ENCODE peak calls at places on chromosome 21, in four cellular contexts. U is ovary, Z is A549, B is AG04450. D is an unnamed sample.

GRCh38 chr21:25343774-25344545 is 263.3 kb downstream of the MRPL39 start:
- DNase-seq in U (no peak), Z (no peak), B (no peak), D (no peak)

GRCh38 chr21:37430184-37430821 is 63.7 kb downstream of the DYRK1A start:
- DNase-seq in U (no peak), Z (no peak), B (no peak), D (peak; percentile 53)

GRCh38 chr21:24903954-24904635 is 703.2 kb downstream of the MRPL39 start:
- DNase-seq in U (no peak), Z (no peak), B (no peak), D (no peak)

GRCh38 chr21:33699277-33699676 is 57.0 kb downstream of the ITSN1 start:
- DNase-seq in U (no peak), Z (no peak), B (no peak), D (no peak)

GRCh38 chr21:32367158-32367557 is 25.7 kb downstream of the URB1 start:
- DNase-seq in U (no peak), Z (no peak), B (no peak), D (no peak)

GRCh38 chr21:32317726-32318125 is 19.1 kb downstream of the MRAP start:
- DNase-seq in U (no peak), Z (no peak), B (no peak), D (no peak)

GRCh38 chr21:28867401-28867800 is 125.3 kb downstream of the LTN1 start:
- DNase-seq in U (no peak), Z (no peak), B (no peak), D (no peak)

GRCh38 chr21:28516996-28517592 is 475.6 kb downstream of the LTN1 start:
- DNase-seq in U (peak; percentile 51), Z (peak; percentile 59), B (no peak), D (no peak)

GRCh38 chr21:32163386-32163785 is 115.5 kb downstream of the MIS18A start:
- DNase-seq in U (no peak), Z (no peak), B (no peak), D (no peak)

GRCh38 chr21:32348604-32349332 is 44.0 kb downstream of the URB1 start:
- DNase-seq in U (no peak), Z (no peak), B (no peak), D (peak; percentile 69)

GRCh38 chr21:25375675-25376074 is 231.6 kb downstream of the MRPL39 start:
- DNase-seq in U (no peak), Z (no peak), B (no peak), D (no peak)

GRCh38 chr21:45475797-45476570 is 66.3 kb downstream of the SLC19A1 start:
- DNase-seq in U (no peak), Z (no peak), B (no peak), D (no peak)

GRCh38 chr21:45478115-45478801 is 64.0 kb downstream of the SLC19A1 start:
- DNase-seq in U (peak; percentile 80), Z (peak; percentile 46), B (no peak), D (no peak)

GRCh38 chr21:45476582-45476981 is 65.7 kb downstream of the SLC19A1 start:
- DNase-seq in U (no peak), Z (no peak), B (no peak), D (no peak)

GRCh38 chr21:45478816-45479669 is 63.2 kb downstream of the SLC19A1 start:
- DNase-seq in U (no peak), Z (no peak), B (no peak), D (no peak)

DNA sequence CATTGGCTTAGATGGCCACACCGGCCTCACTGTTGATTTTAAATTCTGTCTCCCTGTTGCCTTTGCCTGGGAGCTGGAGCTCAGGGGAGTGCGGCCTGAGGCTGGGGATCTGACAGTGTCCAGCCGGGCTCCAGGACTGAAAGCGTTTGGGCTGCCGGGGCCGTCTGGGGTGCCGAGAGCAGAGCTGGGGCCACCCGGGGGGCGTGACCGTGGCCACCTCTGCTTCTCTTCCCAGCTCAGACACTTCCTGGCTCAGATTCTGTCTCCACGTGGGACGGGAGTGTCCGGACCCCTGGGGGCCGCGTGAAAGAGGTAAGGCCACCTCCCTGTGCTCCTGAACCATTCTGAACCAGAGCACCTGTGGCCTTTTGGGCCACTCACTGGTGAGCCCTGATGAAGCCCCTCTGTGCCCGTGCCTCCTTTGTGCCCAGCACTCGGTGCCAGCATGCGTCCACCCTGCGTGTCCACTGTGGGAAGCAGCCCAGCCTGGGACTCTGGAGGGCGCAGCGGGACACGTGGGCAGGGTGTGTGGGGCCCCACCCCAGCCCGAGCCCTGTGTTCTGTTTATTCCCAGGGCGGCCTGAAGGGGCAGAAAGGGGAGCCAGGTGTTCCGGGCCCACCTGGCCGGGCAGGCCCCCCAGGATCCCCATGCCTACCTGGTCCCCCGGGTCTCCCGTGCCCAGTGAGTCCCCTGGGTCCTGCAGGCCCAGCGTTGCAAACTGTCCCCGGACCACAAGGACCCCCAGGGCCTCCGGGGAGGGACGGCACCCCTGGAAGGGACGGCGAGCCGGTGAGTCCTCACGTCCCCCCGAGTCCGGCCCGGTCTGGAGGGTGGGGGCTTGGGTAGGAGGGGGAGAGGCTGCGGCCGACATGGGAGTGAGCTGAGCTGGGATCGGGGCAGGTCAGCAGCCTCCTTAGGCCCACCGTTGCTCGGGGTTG is 64.8 kb downstream of the SLC19A1 start:
- DNase-seq in U (no peak), Z (no peak), B (no peak), D (no peak)
- H3K27ac ChIP-seq in U (peak overlapping the region; percentile 56), Z (peak overlapping the region; percentile 40), B (no peak overlapping the region), D (no peak overlapping the region)

GRCh38 chr21:45291613-45292398 is 4.1 kb upstream of the POFUT2 start:
- DNase-seq in U (peak; percentile 69), Z (no peak), B (no peak), D (no peak)
- H3K27ac ChIP-seq in U (peak overlapping the region; percentile 97), Z (peak overlapping the region; percentile 88), B (no peak overlapping the region), D (no peak overlapping the region)

DNA sequence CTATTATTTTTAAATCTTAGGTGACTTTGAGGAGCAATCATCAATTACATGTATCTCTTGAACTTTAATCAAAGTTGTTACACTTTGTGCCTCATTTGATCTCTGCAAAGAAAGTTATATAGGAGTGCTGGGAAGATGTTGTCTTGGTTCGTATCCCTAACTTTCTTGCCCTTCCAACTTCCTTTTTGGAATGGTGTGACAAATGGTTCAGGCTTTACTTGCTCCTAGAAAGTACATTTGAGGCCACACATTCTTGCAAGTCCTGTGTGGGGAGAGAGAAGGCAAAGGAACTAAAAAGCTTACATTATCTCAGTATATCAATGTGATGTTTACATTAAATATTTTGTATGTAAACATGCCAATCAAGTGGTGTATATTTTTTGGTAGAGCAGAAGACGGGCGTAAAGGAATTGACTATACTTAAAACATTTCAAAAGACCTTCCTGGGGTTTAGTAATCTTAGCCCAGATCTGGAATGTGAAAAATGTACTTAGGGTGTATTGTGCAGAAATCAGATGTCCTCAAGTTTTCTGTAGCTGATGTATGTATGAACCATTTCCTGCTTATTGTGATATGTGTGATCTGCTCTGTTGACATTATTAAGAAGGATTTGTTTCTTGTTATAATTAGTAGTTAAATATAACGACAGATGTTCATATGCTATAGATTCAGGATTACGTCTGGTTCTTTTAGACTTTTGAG is 59.2 kb downstream of the USP25 start:
- DNase-seq in U (no peak), Z (no peak), B (no peak), D (no peak)
- H3K27ac ChIP-seq in U (no peak overlapping the region), Z (no peak overlapping the region), B (no peak overlapping the region), D (peak overlapping the region; percentile 80)

DNA sequence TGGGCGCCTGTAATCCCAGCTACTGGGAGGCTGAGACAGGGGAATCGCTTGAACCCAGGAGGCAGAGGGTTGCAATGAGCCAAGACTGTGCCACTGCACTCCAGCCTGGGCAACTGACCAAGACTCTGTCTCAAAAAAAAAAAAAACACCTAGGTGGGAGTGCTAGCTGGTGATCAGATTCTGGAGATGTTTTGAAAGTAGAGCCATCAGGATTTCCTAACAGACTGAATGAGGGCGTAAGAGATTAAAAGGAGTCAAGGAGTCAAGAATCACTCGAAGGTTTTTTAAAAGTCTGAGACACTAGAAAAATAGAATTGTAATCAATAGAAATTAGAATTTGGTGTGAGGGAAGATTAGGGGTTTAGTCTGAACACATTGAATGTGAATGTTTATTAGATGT is 73.8 kb downstream of the HSF2BP start:
- DNase-seq in U (no peak), Z (no peak), B (no peak), D (no peak)
- H3K27ac ChIP-seq in U (peak overlapping the region; percentile 21), Z (peak overlapping the region; percentile 96), B (peak overlapping the region; percentile 66), D (peak overlapping the region; percentile 99)

DNA sequence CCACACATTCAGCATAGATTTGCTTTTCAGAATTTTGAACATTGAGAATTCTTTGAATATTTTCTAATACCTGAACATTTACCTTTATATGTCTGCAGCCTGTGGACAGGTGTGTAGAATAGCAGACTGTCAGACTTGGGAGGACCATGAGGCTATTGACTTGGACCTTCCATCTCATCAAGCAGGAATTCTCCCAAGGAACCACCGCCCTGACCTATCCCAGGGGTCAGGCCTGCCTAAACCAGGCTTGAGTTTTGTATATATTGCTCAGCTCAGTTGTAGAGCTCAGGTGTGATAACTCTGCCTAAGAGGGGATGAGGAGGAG is 53.2 kb downstream of the RUNX1 start:
- DNase-seq in U (no peak), Z (no peak), B (no peak), D (no peak)
- H3K27ac ChIP-seq in U (no peak overlapping the region), Z (peak overlapping the region; percentile 34), B (no peak overlapping the region), D (no peak overlapping the region)

GRCh38 chr21:38813143-38813542 is 7.4 kb downstream of the ETS2 start:
- DNase-seq in U (no peak), Z (no peak), B (no peak), D (no peak)

GRCh38 chr21:38813554-38813953 is 7.8 kb downstream of the ETS2 start:
- DNase-seq in U (no peak), Z (no peak), B (no peak), D (no peak)

GRCh38 chr21:38816400-38816973 is 10.8 kb downstream of the ETS2 start:
- DNase-seq in U (no peak), Z (no peak), B (no peak), D (no peak)

GRCh38 chr21:38815060-38815405 is 9.3 kb downstream of the ETS2 start:
- DNase-seq in U (no peak), Z (no peak), B (no peak), D (no peak)

DNA sequence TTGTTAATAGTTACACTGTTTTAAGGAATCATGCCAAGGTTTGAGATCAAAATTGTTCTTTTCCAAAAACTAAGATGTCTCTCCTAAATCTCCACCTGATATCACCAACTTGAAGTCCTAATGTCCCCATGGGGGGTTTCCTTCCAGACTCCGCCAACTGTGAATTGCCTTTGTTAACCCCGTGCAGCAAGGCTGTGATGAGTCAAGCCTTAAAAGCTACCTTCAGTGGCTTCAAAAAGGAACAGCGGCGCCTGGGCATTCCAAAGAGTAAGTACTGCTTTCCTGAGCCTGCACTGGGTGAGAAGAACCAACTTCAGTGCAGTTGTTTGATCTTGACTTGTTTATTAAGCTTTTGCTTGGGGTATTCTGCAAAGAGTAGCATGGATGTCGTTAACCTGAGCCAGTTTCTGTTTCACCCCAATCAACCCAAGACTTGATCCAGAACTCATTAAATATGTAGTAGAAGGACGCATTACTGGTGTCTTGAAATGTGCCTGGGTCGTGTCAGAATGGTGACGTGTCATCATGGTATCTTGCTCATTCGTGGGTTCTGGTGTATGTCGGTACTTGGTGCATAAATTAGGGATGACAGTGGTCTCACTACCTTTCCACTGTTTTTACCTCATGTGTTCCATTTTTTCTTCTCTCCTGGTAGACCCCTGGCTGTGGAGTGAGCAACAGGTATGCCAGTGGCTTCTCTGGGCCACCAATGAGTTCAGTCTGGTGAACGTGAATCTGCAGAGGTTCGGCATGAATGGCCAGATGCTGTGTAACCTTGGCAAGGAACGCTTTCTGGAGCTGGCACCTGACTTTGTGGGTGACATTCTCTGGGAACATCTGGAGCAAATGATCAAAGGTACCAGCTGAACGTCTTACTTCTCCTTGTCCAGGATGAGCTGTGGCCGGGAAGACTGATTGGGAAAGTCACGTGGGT is 8.7 kb downstream of the ETS2 start:
- DNase-seq in U (no peak), Z (no peak), B (no peak), D (no peak)
- H3K27ac ChIP-seq in U (no peak overlapping the region), Z (peak overlapping the region; percentile 21), B (peak overlapping the region; percentile 34), D (peak overlapping the region; percentile 91)